ENCODE peak calls at places on chromosomes 16 and 17, in seven cellular contexts. K is psoas muscle; G is left ventricle myocardium inferior; R is neural progenitor cell; O is tibial nerve; V is right atrium auricular region; M is CD8-positive, alpha-beta T cell. X is an unnamed sample. For H3K4me1 and H3K27me3, the result is how much of the 10 kb centered on the place peaks cover.

GRCh38 chr16:81823111-81823510 is 44.0 kb downstream of the PLCG2 start:
- DNase-seq in K (no peak), G (peak), R (no peak), O (no peak), V (no peak), M (no peak), X (no peak)

GRCh38 chr17:58970966-58971575 is 135.6 kb downstream of the TRIM37 start:
- DNase-seq in K (no peak), G (no peak), R (no peak), O (no peak), V (no peak), M (no peak), X (no peak)

GRCh38 chr17:82461827-82462524 is 3.4 kb downstream of the NARF start:
- DNase-seq in K (no peak), G (no peak), R (no peak), O (no peak), V (no peak), M (no peak), X (no peak)

GRCh38 chr16:65283238-65283651 is 161.4 kb upstream of the CDH11 start:
- DNase-seq in K (no peak), G (no peak), R (no peak), O (no peak), V (no peak), M (no peak), X (no peak)

GRCh38 chr17:43402567-43402966 is 3.8 kb downstream of the ARL4D start:
- DNase-seq in K (no peak), G (no peak), R (no peak), O (no peak), V (no peak), M (no peak), X (peak)

GRCh38 chr17:20263595-20263994 is 203.7 kb downstream of the LGALS9B start:
- DNase-seq in K (no peak), G (no peak), R (no peak), O (no peak), V (no peak), M (no peak), X (no peak)

GRCh38 chr17:41760878-41761277 is 25.6 kb downstream of the JUP start:
- DNase-seq in K (no peak), G (no peak), R (no peak), O (no peak), V (no peak), M (no peak), X (no peak)

GRCh38 chr16:56343661-56344517 is 81.5 kb downstream of the AMFR start:
- DNase-seq in K (no peak), G (no peak), R (no peak), O (no peak), V (no peak), M (no peak), X (peak)

GRCh38 chr17:39538875-39539274 is 68.8 kb downstream of the NEUROD2 start:
- DNase-seq in K (no peak), G (no peak), R (no peak), O (no peak), V (no peak), M (no peak), X (no peak)

GRCh38 chr17:80706454-80706853 is 161.8 kb downstream of the RPTOR start:
- DNase-seq in K (no peak), G (no peak), R (no peak), O (no peak), V (no peak), M (no peak), X (no peak)

GRCh38 chr17:67165201-67165600 is 79.8 kb downstream of the HELZ start:
- DNase-seq in K (peak), G (peak), R (no peak), O (peak), V (no peak), M (no peak), X (no peak)

GRCh38 chr17:74962622-74963394 is 9.8 kb downstream of the HID1 start:
- DNase-seq in K (no peak), G (no peak), R (no peak), O (no peak), V (no peak), M (no peak), X (no peak)

GRCh38 chr16:17412221-17412620 is 58.5 kb downstream of the XYLT1 start:
- DNase-seq in K (no peak), G (no peak), R (peak), O (no peak), V (no peak), M (no peak), X (no peak)

GRCh38 chr16:78925071-78925714 is 675.3 kb downstream of the MAF start:
- DNase-seq in K (peak), G (peak), R (peak), O (peak), V (no peak), M (no peak), X (peak)

GRCh38 chr16:55499951-55500350 is 8.9 kb upstream of the LPCAT2 start:
- DNase-seq in K (no peak), G (no peak), R (peak), O (peak), V (peak), M (no peak), X (peak)

GRCh38 chr17:37299257-37299985 is 76.4 kb upstream of the C17orf78 start:
- DNase-seq in K (no peak), G (no peak), R (peak), O (no peak), V (no peak), M (no peak), X (no peak)

GRCh38 chr17:78357177-78357586 is 2.7 kb downstream of the SOCS3 start:
- DNase-seq in K (peak), G (peak), R (no peak), O (no peak), V (no peak), M (no peak), X (peak)

GRCh38 chr17:60314423-60314822 is 77.5 kb downstream of the USP32 start:
- DNase-seq in K (no peak), G (no peak), R (no peak), O (no peak), V (no peak), M (no peak), X (no peak)

GRCh38 chr16:19001788-19002187 is 18.1 kb downstream of the TMC7 start:
- DNase-seq in K (no peak), G (no peak), R (no peak), O (no peak), V (no peak), M (no peak), X (no peak)

GRCh38 chr16:81394966-81395655 is 49.5 kb upstream of the CMIP start:
- DNase-seq in K (no peak), G (peak), R (no peak), O (no peak), V (no peak), M (no peak), X (no peak)

GRCh38 chr17:44900894-44901293 is 1.6 kb upstream of the EFTUD2 start:
- DNase-seq in K (no peak), G (no peak), R (no peak), O (no peak), V (no peak), M (no peak), X (peak)

GRCh38 chr17:78995761-78996451 is 13.7 kb downstream of the CANT1 start:
- DNase-seq in K (no peak), G (no peak), R (no peak), O (no peak), V (no peak), M (no peak), X (peak)

GRCh38 chr16:73152731-73153130 is 104.8 kb upstream of the ZFHX3 start:
- DNase-seq in K (no peak), G (no peak), R (peak), O (no peak), V (no peak), M (no peak), X (no peak)

GRCh38 chr16:16877061-16877460 is 498.1 kb downstream of the NPIPA7 start:
- DNase-seq in K (no peak), G (no peak), R (no peak), O (no peak), V (no peak), M (no peak), X (no peak)

GRCh38 chr16:22340945-22341344 is 33.5 kb downstream of the CDR2 start:
- DNase-seq in K (no peak), G (no peak), R (no peak), O (no peak), V (no peak), M (no peak), X (no peak)

GRCh38 chr17:1647802-1648581 is 1.7 kb downstream of the RILP start:
- DNase-seq in K (peak), G (peak), R (peak), O (peak), V (peak), M (no peak), X (no peak)

GRCh38 chr17:44961921-44962350 is 6.2 kb downstream of the C1QL1 start:
- DNase-seq in K (no peak), G (no peak), R (no peak), O (no peak), V (no peak), M (no peak), X (peak)

GRCh38 chr16:88836791-88837190 is 20.0 kb downstream of the GALNS start:
- DNase-seq in K (no peak), G (no peak), R (no peak), O (no peak), V (no peak), M (no peak), X (no peak)

GRCh38 chr17:12386240-12386639 is 279.4 kb upstream of the MYOCD start:
- DNase-seq in K (no peak), G (no peak), R (no peak), O (no peak), V (no peak), M (no peak), X (no peak)

GRCh38 chr17:39962642-39963220 is at the start of gene GSDMA:
- DNase-seq in K (no peak), G (no peak), R (no peak), O (no peak), V (no peak), M (no peak), X (no peak)

GRCh38 chr16:11088432-11088794 is 144.0 kb downstream of the CLEC16A start:
- DNase-seq in K (no peak), G (no peak), R (no peak), O (no peak), V (no peak), M (no peak), X (no peak)
- H3K4me1 ChIP-seq in K (under half), G (under half), R (under half), O (under half), V (under half), M (under half), X (under half)

GRCh38 chr16:3047387-3047720 is 993 bp downstream of the MMP25 start:
- DNase-seq in K (no peak), G (no peak), R (no peak), O (no peak), V (no peak), M (no peak), X (no peak)
- H3K4me3 ChIP-seq in K (peak), G (no peak), R (peak), O (no peak), V (no peak), M (no peak), X (no peak)

DNA sequence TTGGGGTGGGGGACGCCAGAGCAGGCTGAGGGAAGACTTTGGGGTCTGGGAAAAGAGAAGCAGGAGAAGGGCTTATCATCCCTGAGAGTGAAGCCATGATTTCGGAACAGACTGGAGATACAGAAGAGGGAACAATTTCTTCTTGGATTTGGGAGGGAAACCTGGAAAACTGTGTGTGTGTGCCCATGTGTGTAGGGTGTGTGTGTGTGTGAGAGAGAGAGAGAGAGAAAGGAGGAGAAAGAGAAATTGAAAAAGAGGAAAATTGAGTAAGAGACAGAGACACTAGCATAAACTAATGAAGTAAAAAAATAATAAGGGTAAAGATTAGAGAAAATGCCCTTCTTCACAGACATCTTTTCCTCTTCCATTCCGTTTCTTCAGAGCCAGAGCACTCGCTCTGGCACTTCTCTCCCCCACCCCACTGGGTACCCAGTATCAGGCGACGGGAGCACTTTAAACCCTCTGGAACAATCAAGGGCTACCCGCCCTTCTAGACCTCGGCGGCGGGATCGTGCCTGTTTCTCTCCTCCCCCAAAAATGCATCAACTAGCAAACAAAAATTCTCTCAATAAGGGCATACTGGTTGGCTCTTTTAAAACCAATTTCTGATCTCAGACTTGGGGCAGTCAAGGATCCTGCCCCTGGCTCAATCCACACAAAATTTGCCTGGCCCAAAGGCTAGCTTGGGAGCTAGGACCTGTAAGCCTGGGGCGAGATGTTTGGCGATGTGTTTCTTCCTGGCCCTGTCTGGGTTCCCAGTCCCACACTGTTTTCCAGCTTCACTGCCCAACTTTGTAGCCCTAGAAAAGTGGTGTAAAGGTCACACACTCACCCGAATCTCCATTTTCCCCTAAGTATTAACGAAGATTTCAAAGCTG is 14.1 kb upstream of the HOXB2 start:
- DNase-seq in K (no peak), G (no peak), R (no peak), O (no peak), V (no peak), M (no peak), X (no peak)
- H3K27me3 ChIP-seq in K (under half), G (half or more), R (half or more), O (half or more), V (under half), M (under half), X (under half)

GRCh38 chr16:57639172-57639571 is 10.7 kb downstream of the ADGRG1 start:
- DNase-seq in K (no peak), G (peak), R (peak), O (no peak), V (no peak), M (no peak), X (no peak)

GRCh38 chr16:57638381-57638780 is 10.0 kb downstream of the ADGRG1 start:
- DNase-seq in K (no peak), G (no peak), R (no peak), O (no peak), V (no peak), M (no peak), X (no peak)

GRCh38 chr16:57640612-57641011 is 12.2 kb downstream of the ADGRG1 start:
- DNase-seq in K (no peak), G (no peak), R (no peak), O (no peak), V (no peak), M (no peak), X (no peak)

GRCh38 chr16:57637965-57638364 is 9.5 kb downstream of the ADGRG1 start:
- DNase-seq in K (no peak), G (no peak), R (no peak), O (no peak), V (no peak), M (no peak), X (no peak)

DNA sequence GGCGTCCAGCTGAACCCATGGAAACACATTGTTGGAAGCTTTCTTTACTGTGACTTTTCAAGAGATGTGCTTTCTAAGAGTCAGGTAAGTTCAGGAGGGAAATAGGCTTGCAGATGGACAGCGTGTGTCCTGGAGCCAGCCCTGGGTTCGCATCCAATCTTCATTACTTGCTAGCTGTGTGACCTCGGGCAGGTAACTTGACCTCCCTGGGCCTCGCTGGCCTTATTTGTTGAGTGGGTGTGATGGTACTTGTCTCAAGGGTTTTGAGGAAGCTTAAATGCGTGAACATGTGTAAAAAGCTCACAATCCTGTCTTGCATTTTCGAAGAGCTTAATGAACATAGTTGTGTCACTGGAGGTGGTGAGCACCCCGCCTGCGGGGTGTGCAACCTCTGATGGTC is 11.8 kb downstream of the ADGRG1 start:
- DNase-seq in K (no peak), G (no peak), R (no peak), O (no peak), V (no peak), M (no peak), X (no peak)
- H3K4me1 ChIP-seq in K (under half), G (half or more), R (under half), O (half or more), V (half or more), M (under half), X (under half)

DNA sequence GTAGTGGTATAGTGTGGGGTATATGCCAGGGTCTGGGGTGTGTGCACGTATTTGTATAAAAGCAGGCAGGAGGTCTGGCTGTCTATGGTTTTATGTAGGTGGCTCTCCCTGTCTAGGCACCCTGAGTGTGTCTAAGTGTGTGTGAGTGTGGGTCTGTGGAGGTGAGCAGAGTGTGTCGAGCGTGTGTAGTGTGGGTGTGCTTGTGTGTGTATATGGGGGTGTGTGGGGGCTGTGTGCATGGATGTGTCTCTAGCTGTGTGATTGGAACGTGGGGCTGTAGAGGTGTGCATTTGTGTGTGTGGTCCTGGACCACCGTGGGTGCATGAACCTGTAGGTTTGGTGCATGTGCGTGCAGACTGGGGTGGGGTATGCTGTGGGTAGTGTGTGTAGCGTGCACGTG is 27.5 kb downstream of the SPACA3 start:
- DNase-seq in K (no peak), G (no peak), R (no peak), O (no peak), V (no peak), M (no peak), X (no peak)
- H3K4me3 ChIP-seq in K (no peak), G (no peak), R (no peak), O (no peak), V (no peak), M (no peak), X (no peak)

GRCh38 chr17:28973414-28973813 is 22.1 kb upstream of the PHF12 start:
- DNase-seq in K (no peak), G (peak), R (no peak), O (no peak), V (no peak), M (no peak), X (no peak)

GRCh38 chr17:28975031-28975430 is 23.7 kb upstream of the PHF12 start:
- DNase-seq in K (no peak), G (no peak), R (no peak), O (no peak), V (no peak), M (no peak), X (no peak)

GRCh38 chr17:28975634-28976033 is 24.3 kb upstream of the PHF12 start:
- DNase-seq in K (no peak), G (no peak), R (no peak), O (no peak), V (no peak), M (no peak), X (no peak)

GRCh38 chr17:28972437-28972836 is 21.1 kb upstream of the PHF12 start:
- DNase-seq in K (no peak), G (no peak), R (no peak), O (no peak), V (no peak), M (no peak), X (no peak)

DNA sequence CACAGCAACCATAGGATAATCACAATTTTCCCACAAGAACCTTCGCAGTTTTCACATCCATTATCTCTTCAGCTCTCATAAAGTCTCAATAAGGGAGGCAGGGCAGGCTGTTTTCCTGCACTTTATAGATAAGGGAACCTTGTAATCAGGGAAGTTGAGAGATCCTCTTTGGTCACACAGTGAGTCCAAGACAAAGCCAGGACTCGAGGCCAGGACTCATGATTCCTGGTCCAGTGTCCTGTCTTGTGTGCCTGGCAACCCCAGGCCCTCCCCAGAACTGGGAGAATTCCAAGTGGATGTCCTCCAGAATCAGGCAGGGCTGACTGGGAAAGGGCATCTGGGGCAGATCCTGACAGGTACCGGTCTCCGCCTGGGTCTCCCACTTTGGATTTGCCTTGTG is 23.1 kb upstream of the PHF12 start:
- DNase-seq in K (no peak), G (peak), R (no peak), O (no peak), V (no peak), M (no peak), X (no peak)
- H3K27me3 ChIP-seq in K (under half), G (under half), R (under half), O (under half), V (under half), M (under half), X (under half)

DNA sequence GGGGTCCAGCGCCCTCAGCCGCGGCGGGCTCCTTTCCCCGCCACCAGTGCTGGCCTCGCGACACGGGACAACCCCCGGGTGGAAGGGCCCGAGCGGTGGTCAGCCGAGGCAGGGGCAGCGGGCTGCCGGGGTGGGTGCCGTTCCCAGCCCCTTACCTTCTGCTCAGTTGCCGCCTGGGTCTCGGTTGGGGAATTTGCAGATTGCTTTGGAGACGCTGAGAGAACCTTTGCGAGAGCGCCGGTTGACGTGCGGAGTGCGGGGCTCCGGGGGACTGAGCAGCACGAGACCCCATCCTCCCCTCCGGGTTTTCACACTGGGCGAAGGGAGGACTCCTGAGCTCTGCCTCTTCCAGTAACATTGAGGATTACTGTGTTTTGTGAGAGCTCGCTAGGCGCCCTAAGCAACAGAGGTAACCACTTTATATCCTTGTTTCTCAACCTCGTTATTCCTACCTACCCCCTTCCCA is 381 bp downstream of the CTNS start:
- DNase-seq in K (no peak), G (no peak), R (peak), O (no peak), V (no peak), M (peak), X (no peak)
- H3K4me1 ChIP-seq in K (under half), G (half or more), R (under half), O (under half), V (under half), M (under half), X (under half)

GRCh38 chr17:50452627-50453300 is 15.9 kb downstream of the CHAD start:
- DNase-seq in K (no peak), G (no peak), R (no peak), O (no peak), V (no peak), M (no peak), X (no peak)
- H3K4me3 ChIP-seq in K (no peak), G (no peak), R (no peak), O (no peak), V (no peak), M (no peak), X (no peak)